ENCODE peak calls at places on chromosomes 2 and 18, in five cellular contexts. P, E, O, H and F are unnamed samples.

GRCh38 chr2:96143848-96144480 is 1.3 kb downstream of the DUSP2 start:
- DNase-seq in P (no peak), E (peak; percentile 18), O (no peak), H (no peak), F (no peak)

GRCh38 chr2:114170070-114170469 is 272.4 kb upstream of the DPP10 start:
- DNase-seq in P (no peak), E (no peak), O (no peak), H (peak; percentile 16), F (no peak)

GRCh38 chr2:113162173-113162572 is 11.6 kb upstream of the PSD4 start:
- DNase-seq in P (no peak), E (peak; percentile 2), O (no peak), H (no peak), F (no peak)

GRCh38 chr2:85259865-85260264 is 67.9 kb downstream of the TGOLN2 start:
- DNase-seq in P (no peak), E (no peak), O (no peak), H (no peak), F (no peak)

GRCh38 chr2:212282596-212283330 is 255.8 kb downstream of the ERBB4 start:
- DNase-seq in P (no peak), E (no peak), O (no peak), H (no peak), F (no peak)

GRCh38 chr2:230423851-230424458 is 8.0 kb downstream of the SP100 start:
- DNase-seq in P (no peak), E (no peak), O (no peak), H (peak; percentile 55), F (no peak)

GRCh38 chr2:127080941-127081769 is 25.8 kb downstream of the BIN1 start:
- DNase-seq in P (no peak), E (no peak), O (peak; percentile 82), H (no peak), F (no peak)

GRCh38 chr2:64661770-64662169 is 8.1 kb upstream of the SERTAD2 start:
- DNase-seq in P (no peak), E (no peak), O (no peak), H (no peak), F (no peak)

GRCh38 chr2:128008089-128008672 is 19.7 kb downstream of the SAP130 start:
- DNase-seq in P (no peak), E (no peak), O (no peak), H (no peak), F (no peak)

GRCh38 chr2:135960598-135961551 is 24.6 kb downstream of the DARS1 start:
- DNase-seq in P (peak; percentile 18), E (no peak), O (no peak), H (no peak), F (no peak)

GRCh38 chr2:5696351-5696740 is 4.2 kb downstream of the SOX11 start:
- DNase-seq in P (no peak), E (no peak), O (peak; percentile 81), H (no peak), F (no peak)

GRCh38 chr2:6053711-6054393 is 361.7 kb downstream of the SOX11 start:
- DNase-seq in P (no peak), E (no peak), O (no peak), H (no peak), F (no peak)

GRCh38 chr2:51027968-51028367 is 4.0 kb downstream of the NRXN1 start:
- DNase-seq in P (no peak), E (no peak), O (peak; percentile 74), H (no peak), F (peak; percentile 3)

GRCh38 chr18:24656571-24656971 is 196.1 kb downstream of the HRH4 start:
- DNase-seq in P (peak; percentile 45), E (no peak), O (no peak), H (peak; percentile 76), F (no peak)

GRCh38 chr2:72940786-72941185 is 23.5 kb downstream of the EMX1 start:
- DNase-seq in P (peak; percentile 47), E (no peak), O (no peak), H (no peak), F (no peak)

GRCh38 chr2:3377279-3377611 is 373 bp downstream of the EIPR1 start:
- DNase-seq in P (no peak), E (no peak), O (no peak), H (no peak), F (peak; percentile 10)

GRCh38 chr2:494853-495252 is 182.4 kb downstream of the TMEM18 start:
- DNase-seq in P (no peak), E (no peak), O (no peak), H (no peak), F (no peak)

GRCh38 chr18:3584897-3585460 is 135.0 kb downstream of the TGIF1 start:
- DNase-seq in P (no peak), E (no peak), O (no peak), H (peak; percentile 43), F (no peak)

GRCh38 chr2:100212820-100213219 is 70.4 kb upstream of the AFF3 start:
- DNase-seq in P (no peak), E (no peak), O (no peak), H (no peak), F (no peak)

GRCh38 chr2:36615214-36615613 is 17.2 kb upstream of the FEZ2 start:
- DNase-seq in P (no peak), E (no peak), O (no peak), H (no peak), F (no peak)

GRCh38 chr2:1170241-1170640 is 219.6 kb downstream of the SNTG2 start:
- DNase-seq in P (no peak), E (no peak), O (no peak), H (no peak), F (no peak)

GRCh38 chr2:8406271-8406670 is 275.6 kb upstream of the ID2 start:
- DNase-seq in P (no peak), E (no peak), O (no peak), H (no peak), F (no peak)

DNA sequence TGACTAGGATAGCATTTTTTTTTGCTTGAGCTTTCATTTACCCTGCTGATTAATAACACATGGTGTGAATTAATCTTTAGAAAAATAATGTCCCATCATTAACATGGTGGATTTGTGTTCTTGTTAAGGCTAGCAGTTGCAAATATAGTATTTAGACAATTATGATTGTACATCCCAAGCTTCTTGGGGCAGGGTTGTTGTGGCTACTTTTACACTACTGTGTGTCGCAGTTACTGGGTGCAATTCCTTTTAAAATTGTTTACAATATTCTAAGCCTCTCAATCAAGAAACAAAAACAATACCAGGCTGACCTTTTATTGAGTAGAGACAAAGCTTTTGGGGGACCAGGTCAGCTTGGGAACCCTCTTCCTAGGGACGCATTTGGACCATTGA is 2.5 kb downstream of the FMNL2 start:
- DNase-seq in P (no peak), E (no peak), O (no peak), H (no peak), F (no peak)
- H3K4me3 ChIP-seq in P (peak overlapping the region; percentile 88), E (no peak overlapping the region), O (peak overlapping the region; percentile 97), H (peak overlapping the region; percentile 81), F (no peak overlapping the region)

GRCh38 chr2:238415036-238415764 is 11.5 kb upstream of the ASB1 start:
- DNase-seq in P (no peak), E (peak; percentile 37), O (no peak), H (peak; percentile 21), F (no peak)
- TF ChIP-seq CTCF in P (no peak), E (no peak), O (no peak), H (no peak), F (no peak)

DNA sequence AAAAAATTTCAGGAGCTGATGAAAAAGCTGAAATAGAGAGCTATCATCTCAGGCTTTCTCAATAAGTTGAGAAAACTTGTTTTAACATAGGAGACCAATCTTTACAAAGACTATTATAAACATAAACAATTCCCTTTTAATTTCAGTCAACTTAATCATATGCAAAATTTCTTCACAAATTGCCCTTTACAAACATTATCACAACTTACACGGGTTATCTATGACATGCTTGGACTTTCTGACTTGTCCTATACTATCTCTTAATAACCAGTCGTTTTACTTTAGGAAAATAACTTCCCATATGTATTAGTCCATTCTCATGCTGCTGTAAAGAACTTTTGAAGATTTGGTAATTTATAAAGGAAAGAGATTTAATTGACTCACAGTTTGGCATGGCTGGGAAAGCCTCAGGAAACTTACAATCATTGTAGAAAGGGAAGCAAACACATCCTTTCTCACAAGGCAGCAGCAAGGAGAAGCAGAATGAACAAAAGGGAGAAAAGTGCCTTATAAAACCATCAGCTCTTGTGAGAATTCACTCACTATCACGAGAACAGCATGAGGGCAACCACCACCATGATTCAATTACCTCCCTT is 1583.7 kb upstream of the CELF4 start:
- DNase-seq in P (no peak), E (no peak), O (no peak), H (peak; percentile 5), F (no peak)
- H3K9me3 ChIP-seq in P (no peaks in the 10 kb centered on the region), E (peaks cover 28% of the 10 kb centered on the region), O (peaks cover 11% of the 10 kb centered on the region), H (peaks cover 3% of the 10 kb centered on the region), F (no peaks in the 10 kb centered on the region)

DNA sequence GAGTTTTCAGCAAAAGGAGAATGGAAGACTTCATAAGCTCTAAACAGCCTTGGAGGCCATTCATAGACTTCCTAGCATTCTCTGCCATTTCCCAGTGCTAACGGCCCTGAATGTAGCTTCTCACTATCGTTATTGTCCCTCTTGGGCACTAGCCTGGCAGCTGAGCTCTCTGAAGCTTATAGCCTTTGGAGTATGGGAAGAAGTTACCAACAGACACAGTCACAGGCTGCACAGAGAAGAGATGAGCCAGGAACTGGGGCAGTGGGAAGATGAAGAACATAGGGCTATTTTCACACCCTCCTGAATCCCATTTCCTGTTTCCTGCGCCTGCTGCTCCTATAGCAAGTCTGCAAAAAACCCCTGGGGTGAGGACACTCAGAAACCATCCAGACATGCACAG is 29.1 kb upstream of the EPC2 start:
- DNase-seq in P (no peak), E (no peak), O (no peak), H (no peak), F (no peak)
- H3K4me3 ChIP-seq in P (no peak overlapping the region), E (no peak overlapping the region), O (no peak overlapping the region), H (no peak overlapping the region), F (no peak overlapping the region)